ENCODE peak calls at places on chromosomes 12 and 14, in six cellular contexts. One of them, this sample, is unnamed.

GRCh38 chr12:119486599-119487154 is 106.9 kb upstream of the TMEM233 start:
- DNase-seq in GM23338: peak
- DNase-seq in HepG2: no peak
- DNase-seq in K562: no peak
- DNase-seq in GM12878: no peak
- DNase-seq in H1: no peak
- DNase-seq in this sample: peak

GRCh38 chr12:82650627-82651337 is 35.9 kb upstream of the TMTC2 start:
- DNase-seq in GM23338: no peak
- DNase-seq in HepG2: peak
- DNase-seq in K562: no peak
- DNase-seq in GM12878: peak
- DNase-seq in H1: no peak
- DNase-seq in this sample: no peak

GRCh38 chr12:49012739-49013138 is 5.8 kb downstream of the PRKAG1 start:
- DNase-seq in GM23338: no peak
- DNase-seq in HepG2: no peak
- DNase-seq in K562: no peak
- DNase-seq in GM12878: no peak
- DNase-seq in H1: no peak
- DNase-seq in this sample: no peak

GRCh38 chr12:78185109-78185508 is 354.4 kb downstream of the NAV3 start:
- DNase-seq in GM23338: no peak
- DNase-seq in HepG2: no peak
- DNase-seq in K562: no peak
- DNase-seq in GM12878: no peak
- DNase-seq in H1: no peak
- DNase-seq in this sample: no peak

GRCh38 chr12:53989227-53990113 is 4.5 kb downstream of the HOXC10 start:
- DNase-seq in GM23338: peak
- DNase-seq in HepG2: peak
- DNase-seq in K562: no peak
- DNase-seq in GM12878: peak
- DNase-seq in H1: no peak
- DNase-seq in this sample: no peak

GRCh38 chr14:77097006-77097688 is 911 bp upstream of the CIPC start:
- DNase-seq in GM23338: no peak
- DNase-seq in HepG2: peak
- DNase-seq in K562: no peak
- DNase-seq in GM12878: no peak
- DNase-seq in H1: no peak
- DNase-seq in this sample: no peak

GRCh38 chr12:79983492-79983891 is 48.6 kb upstream of the PPP1R12A start:
- DNase-seq in GM23338: no peak
- DNase-seq in HepG2: no peak
- DNase-seq in K562: no peak
- DNase-seq in GM12878: no peak
- DNase-seq in H1: no peak
- DNase-seq in this sample: no peak

GRCh38 chr12:46664771-46665287 is 161.0 kb downstream of the SLC38A4 start:
- DNase-seq in GM23338: no peak
- DNase-seq in HepG2: peak
- DNase-seq in K562: no peak
- DNase-seq in GM12878: peak
- DNase-seq in H1: no peak
- DNase-seq in this sample: no peak

GRCh38 chr12:69929531-69929930 is 104.5 kb downstream of the MYRFL start:
- DNase-seq in GM23338: no peak
- DNase-seq in HepG2: no peak
- DNase-seq in K562: no peak
- DNase-seq in GM12878: no peak
- DNase-seq in H1: no peak
- DNase-seq in this sample: no peak

GRCh38 chr14:103623883-103624482 is 5.0 kb upstream of the KLC1 start:
- DNase-seq in GM23338: no peak
- DNase-seq in HepG2: no peak
- DNase-seq in K562: no peak
- DNase-seq in GM12878: no peak
- DNase-seq in H1: no peak
- DNase-seq in this sample: no peak

GRCh38 chr12:88519802-88520435 is 60.4 kb downstream of the KITLG start:
- DNase-seq in GM23338: no peak
- DNase-seq in HepG2: no peak
- DNase-seq in K562: no peak
- DNase-seq in GM12878: no peak
- DNase-seq in H1: no peak
- DNase-seq in this sample: no peak

GRCh38 chr12:10285919-10286318 is 21.8 kb upstream of the KLRD1 start:
- DNase-seq in GM23338: no peak
- DNase-seq in HepG2: no peak
- DNase-seq in K562: no peak
- DNase-seq in GM12878: no peak
- DNase-seq in H1: no peak
- DNase-seq in this sample: no peak

GRCh38 chr12:109775172-109775881 is 57.9 kb downstream of the TRPV4 start:
- DNase-seq in GM23338: peak
- DNase-seq in HepG2: peak
- DNase-seq in K562: peak
- DNase-seq in GM12878: no peak
- DNase-seq in H1: peak
- DNase-seq in this sample: peak

GRCh38 chr12:97794335-97794734 is 331.7 kb downstream of the RMST start:
- DNase-seq in GM23338: no peak
- DNase-seq in HepG2: no peak
- DNase-seq in K562: no peak
- DNase-seq in GM12878: no peak
- DNase-seq in H1: no peak
- DNase-seq in this sample: no peak

GRCh38 chr12:46197876-46198275 is 71.0 kb downstream of the SLC38A1 start:
- DNase-seq in GM23338: no peak
- DNase-seq in HepG2: no peak
- DNase-seq in K562: no peak
- DNase-seq in GM12878: no peak
- DNase-seq in H1: no peak
- DNase-seq in this sample: no peak

GRCh38 chr14:51836417-51836816 is 24.0 kb upstream of the GNG2 start:
- DNase-seq in GM23338: no peak
- DNase-seq in HepG2: no peak
- DNase-seq in K562: no peak
- DNase-seq in GM12878: no peak
- DNase-seq in H1: no peak
- DNase-seq in this sample: no peak

GRCh38 chr12:94263011-94263786 is 114.8 kb downstream of the PLXNC1 start:
- DNase-seq in GM23338: peak
- DNase-seq in HepG2: no peak
- DNase-seq in K562: no peak
- DNase-seq in GM12878: peak
- DNase-seq in H1: no peak
- DNase-seq in this sample: no peak

GRCh38 chr14:93082576-93083001 is 33.1 kb downstream of the ITPK1 start:
- DNase-seq in GM23338: no peak
- DNase-seq in HepG2: no peak
- DNase-seq in K562: no peak
- DNase-seq in GM12878: no peak
- DNase-seq in H1: no peak
- DNase-seq in this sample: no peak

GRCh38 chr12:6215932-6216494 is 15.8 kb downstream of the CD9 start:
- DNase-seq in GM23338: peak
- DNase-seq in HepG2: no peak
- DNase-seq in K562: no peak
- DNase-seq in GM12878: no peak
- DNase-seq in H1: no peak
- DNase-seq in this sample: peak

GRCh38 chr14:79229383-79229875 is 981.9 kb downstream of the DIO2 start:
- DNase-seq in GM23338: no peak
- DNase-seq in HepG2: no peak
- DNase-seq in K562: no peak
- DNase-seq in GM12878: no peak
- DNase-seq in H1: no peak
- DNase-seq in this sample: no peak

GRCh38 chr12:112788205-112788604 is 3.3 kb upstream of the RPH3A start:
- DNase-seq in GM23338: peak
- DNase-seq in HepG2: no peak
- DNase-seq in K562: peak
- DNase-seq in GM12878: no peak
- DNase-seq in H1: no peak
- DNase-seq in this sample: peak

GRCh38 chr14:23438130-23438893 is 2.9 kb upstream of the MYH7 start:
- DNase-seq in GM23338: no peak
- DNase-seq in HepG2: no peak
- DNase-seq in K562: peak
- DNase-seq in GM12878: no peak
- DNase-seq in H1: peak
- DNase-seq in this sample: no peak

GRCh38 chr14:90661881-90662280 is 154.3 kb downstream of the TTC7B start:
- DNase-seq in GM23338: peak
- DNase-seq in HepG2: no peak
- DNase-seq in K562: no peak
- DNase-seq in GM12878: no peak
- DNase-seq in H1: peak
- DNase-seq in this sample: no peak

GRCh38 chr14:85528080-85528881 is 1.7 kb upstream of the FLRT2 start:
- DNase-seq in GM23338: peak
- DNase-seq in HepG2: peak
- DNase-seq in K562: no peak
- DNase-seq in GM12878: no peak
- DNase-seq in H1: no peak
- DNase-seq in this sample: peak
- TF ChIP-seq CREB1 in GM23338: no peak
- TF ChIP-seq CREB1 in HepG2: no peak
- TF ChIP-seq CREB1 in K562: no peak
- TF ChIP-seq CREB1 in GM12878: no peak
- TF ChIP-seq CREB1 in H1: no peak
- TF ChIP-seq CREB1 in this sample: no peak

GRCh38 chr12:2372735-2373134 is 319.9 kb downstream of the CACNA1C start:
- DNase-seq in GM23338: no peak
- DNase-seq in HepG2: no peak
- DNase-seq in K562: no peak
- DNase-seq in GM12878: no peak
- DNase-seq in H1: no peak
- DNase-seq in this sample: no peak
- TF ChIP-seq CREB1 in GM23338: no peak
- TF ChIP-seq CREB1 in HepG2: no peak
- TF ChIP-seq CREB1 in K562: no peak
- TF ChIP-seq CREB1 in GM12878: no peak
- TF ChIP-seq CREB1 in H1: no peak
- TF ChIP-seq CREB1 in this sample: no peak

DNA sequence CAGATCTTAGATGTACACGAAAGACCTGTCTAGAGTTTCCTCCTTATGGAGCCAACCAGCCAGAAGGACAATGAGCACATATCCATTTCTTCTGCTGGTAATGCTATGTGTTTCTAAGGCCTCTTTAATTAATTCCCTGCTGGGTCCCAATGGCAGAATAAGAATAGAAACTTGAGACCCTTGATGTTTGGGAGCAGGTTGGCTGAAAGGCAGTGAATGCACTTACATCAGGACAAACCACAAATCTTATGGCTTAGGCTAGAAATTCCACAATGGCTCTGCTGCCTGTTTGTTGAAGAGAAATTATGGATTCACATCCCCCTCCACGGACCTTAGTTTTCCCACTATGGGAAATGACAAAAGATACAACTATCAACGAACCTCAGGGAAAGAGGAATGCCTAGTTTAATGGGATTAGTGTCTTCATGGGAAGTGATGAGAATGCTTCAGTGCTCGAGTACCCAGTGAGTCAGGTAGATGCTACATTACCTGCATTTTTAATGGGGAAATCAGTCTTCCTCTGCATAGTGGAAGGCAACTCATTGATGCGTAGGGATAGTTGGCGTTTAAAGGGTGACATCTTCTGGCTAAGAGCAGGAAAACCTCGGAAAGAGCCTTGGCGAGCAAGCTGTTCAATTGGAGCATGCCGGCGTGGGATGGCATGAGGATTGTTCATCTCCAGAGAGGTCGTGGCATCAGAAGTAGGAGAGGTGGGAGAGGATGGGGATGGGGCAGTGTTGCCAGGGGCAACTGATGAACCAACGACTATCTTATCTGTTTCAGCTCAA is 46.5 kb downstream of the PAPLN start:
- DNase-seq in GM23338: peak
- DNase-seq in HepG2: no peak
- DNase-seq in K562: no peak
- DNase-seq in GM12878: no peak
- DNase-seq in H1: no peak
- DNase-seq in this sample: peak
- TF ChIP-seq CREB1 in GM23338: no peak
- TF ChIP-seq CREB1 in HepG2: no peak
- TF ChIP-seq CREB1 in K562: no peak
- TF ChIP-seq CREB1 in GM12878: no peak
- TF ChIP-seq CREB1 in H1: no peak
- TF ChIP-seq CREB1 in this sample: no peak

DNA sequence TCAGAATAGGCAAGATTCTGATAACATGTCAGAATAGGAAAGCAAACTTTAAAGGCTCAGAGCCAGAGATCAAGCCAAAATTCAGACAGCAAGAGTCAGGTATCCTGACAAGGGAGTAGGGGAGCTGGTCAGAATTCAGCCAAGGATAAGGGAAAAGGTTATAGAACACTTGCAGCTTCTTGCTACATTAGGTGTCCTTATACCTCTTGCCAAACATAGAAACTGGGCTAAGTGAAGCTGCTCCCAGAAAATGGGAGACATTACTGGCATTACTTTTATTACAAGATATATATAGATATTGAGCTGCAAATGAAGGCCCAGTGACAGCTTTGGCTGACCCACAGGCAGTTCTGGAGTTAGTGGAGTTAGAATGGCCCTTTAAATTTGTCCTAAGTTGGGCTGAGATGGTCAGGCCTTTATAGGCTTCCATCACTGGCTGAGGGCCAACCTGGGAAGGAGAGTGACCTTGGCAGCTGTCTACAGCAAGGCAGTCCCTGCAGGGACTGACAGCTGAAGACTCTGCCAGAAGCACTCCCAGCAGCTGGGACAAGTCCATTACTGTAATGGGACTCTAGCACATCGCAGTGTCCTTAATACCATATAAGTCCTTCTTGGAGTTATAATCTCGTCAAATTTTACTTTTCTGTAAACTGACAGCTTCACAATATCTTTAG is 83.0 kb downstream of the LRRC9 start:
- DNase-seq in GM23338: no peak
- DNase-seq in HepG2: peak
- DNase-seq in K562: no peak
- DNase-seq in GM12878: no peak
- DNase-seq in H1: no peak
- DNase-seq in this sample: no peak
- TF ChIP-seq CREB1 in GM23338: no peak
- TF ChIP-seq CREB1 in HepG2: no peak
- TF ChIP-seq CREB1 in K562: no peak
- TF ChIP-seq CREB1 in GM12878: no peak
- TF ChIP-seq CREB1 in H1: no peak
- TF ChIP-seq CREB1 in this sample: no peak

DNA sequence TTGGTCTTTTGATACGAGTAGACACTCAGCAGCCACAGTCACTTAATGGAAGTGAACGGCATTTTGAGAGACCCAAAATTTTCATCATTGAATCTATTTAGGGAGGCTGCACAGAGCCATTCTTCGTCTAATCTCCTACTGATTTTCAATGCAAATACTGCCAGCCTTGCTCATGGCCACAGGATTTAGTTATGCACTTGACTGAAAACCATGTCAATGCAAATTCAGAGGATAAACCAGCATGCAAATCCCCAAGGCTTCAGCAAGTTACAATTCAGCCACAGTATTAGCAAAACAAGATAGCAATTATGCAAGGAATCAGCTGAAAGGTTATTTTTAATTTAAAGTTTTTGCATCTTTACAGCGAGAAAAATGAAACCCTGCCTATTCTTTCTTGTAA is 985.5 kb upstream of the FLRT2 start:
- DNase-seq in GM23338: no peak
- DNase-seq in HepG2: no peak
- DNase-seq in K562: no peak
- DNase-seq in GM12878: no peak
- DNase-seq in H1: no peak
- DNase-seq in this sample: no peak
- TF ChIP-seq CREB1 in GM23338: no peak
- TF ChIP-seq CREB1 in HepG2: no peak
- TF ChIP-seq CREB1 in K562: no peak
- TF ChIP-seq CREB1 in GM12878: no peak
- TF ChIP-seq CREB1 in H1: no peak
- TF ChIP-seq CREB1 in this sample: no peak